ENCODE peak calls at places on chromosome 10, in seven cellular contexts. H, A, G, X, R, J and O are unnamed samples.
A peak's percentile ranks its signal among the peaks of the same experiment; 100 is the strongest.

GRCh38 chr10:34866848-34867247 is 51.8 kb upstream of the PARD3 start:
- DNase-seq in H (no peak), A (peak; percentile 43), G (peak; percentile 10), X (no peak), R (no peak), J (no peak), O (no peak)

GRCh38 chr10:129285459-129285858 is 181.6 kb upstream of the MGMT start:
- DNase-seq in H (no peak), A (no peak), G (no peak), X (no peak), R (no peak), J (no peak), O (no peak)

GRCh38 chr10:89237849-89238248 is 13.7 kb downstream of the LIPA start:
- DNase-seq in H (no peak), A (no peak), G (no peak), X (no peak), R (no peak), J (no peak), O (no peak)

GRCh38 chr10:26222563-26222962 is 6.0 kb downstream of the GAD2 start:
- DNase-seq in H (no peak), A (no peak), G (no peak), X (no peak), R (no peak), J (no peak), O (no peak)

GRCh38 chr10:71830726-71831125 is 20.3 kb downstream of the PSAP start:
- DNase-seq in H (no peak), A (no peak), G (no peak), X (no peak), R (no peak), J (no peak), O (no peak)

GRCh38 chr10:71358292-71358691 is 38.4 kb upstream of the CDH23 start:
- DNase-seq in H (no peak), A (no peak), G (peak; percentile 3), X (no peak), R (no peak), J (no peak), O (no peak)

GRCh38 chr10:87705339-87705738 is 45.7 kb downstream of the PAPSS2 start:
- DNase-seq in H (peak; percentile 27), A (no peak), G (peak; percentile 32), X (no peak), R (no peak), J (no peak), O (no peak)

GRCh38 chr10:5526691-5527331 is 2.0 kb downstream of the CALML3 start:
- DNase-seq in H (no peak), A (no peak), G (no peak), X (no peak), R (no peak), J (no peak), O (peak; percentile 55)

GRCh38 chr10:49165259-49165658 is 22.9 kb downstream of the TMEM273 start:
- DNase-seq in H (no peak), A (no peak), G (no peak), X (no peak), R (no peak), J (no peak), O (no peak)

GRCh38 chr10:66752714-66753113 is 173.1 kb upstream of the LRRTM3 start:
- DNase-seq in H (peak; percentile 37), A (no peak), G (no peak), X (no peak), R (no peak), J (no peak), O (no peak)

GRCh38 chr10:8721641-8722040 is 667.2 kb downstream of the GATA3 start:
- DNase-seq in H (no peak), A (no peak), G (no peak), X (no peak), R (no peak), J (no peak), O (no peak)

GRCh38 chr10:31299119-31299518 is 19.9 kb upstream of the ZEB1 start:
- DNase-seq in H (no peak), A (no peak), G (no peak), X (no peak), R (no peak), J (no peak), O (no peak)

GRCh38 chr10:31197886-31198285 is 121.1 kb upstream of the ZEB1 start:
- DNase-seq in H (no peak), A (no peak), G (no peak), X (no peak), R (no peak), J (no peak), O (no peak)

GRCh38 chr10:29896053-29896452 is 163.3 kb downstream of the JCAD start:
- DNase-seq in H (no peak), A (no peak), G (peak; percentile 32), X (no peak), R (no peak), J (no peak), O (no peak)

GRCh38 chr10:29897430-29897829 is 162.0 kb downstream of the JCAD start:
- DNase-seq in H (no peak), A (no peak), G (no peak), X (no peak), R (no peak), J (no peak), O (no peak)

GRCh38 chr10:29897999-29898716 is 161.2 kb downstream of the JCAD start:
- DNase-seq in H (no peak), A (no peak), G (no peak), X (no peak), R (no peak), J (no peak), O (no peak)

DNA sequence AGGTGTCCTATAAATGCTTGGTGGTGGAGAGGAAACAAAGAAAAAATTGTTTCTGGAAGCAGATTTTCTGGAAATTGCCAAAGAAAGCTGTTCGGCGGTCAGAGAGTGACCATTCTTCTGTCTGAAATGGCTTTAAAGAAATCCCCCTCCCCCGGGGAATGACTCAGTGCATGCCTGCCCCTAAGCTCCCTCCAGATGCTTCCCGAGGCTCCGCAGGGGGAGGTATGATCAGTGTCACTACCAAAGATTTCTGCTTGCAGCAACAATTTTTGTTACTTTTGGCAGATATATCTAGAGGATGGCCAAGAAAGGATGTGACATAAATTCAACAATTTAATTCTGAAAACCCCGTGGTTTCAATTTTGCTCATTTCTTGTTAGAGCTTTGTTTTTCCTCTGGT is 163.9 kb downstream of the JCAD start:
- DNase-seq in H (no peak), A (no peak), G (peak; percentile 91), X (peak; percentile 24), R (peak; percentile 67), J (no peak), O (peak; percentile 91)
- H3K27ac ChIP-seq in H (no peak overlapping the region), A (no peak overlapping the region), G (no peak overlapping the region), X (no peak overlapping the region), R (peak overlapping the region; percentile 62), J (no peak overlapping the region), O (peak overlapping the region; percentile 80)

GRCh38 chr10:102631525-102632393 is 12.5 kb upstream of the TRIM8 start:
- DNase-seq in H (no peak), A (no peak), G (no peak), X (no peak), R (no peak), J (no peak), O (no peak)

GRCh38 chr10:102630663-102631062 is 13.6 kb upstream of the TRIM8 start:
- DNase-seq in H (no peak), A (no peak), G (no peak), X (no peak), R (no peak), J (no peak), O (no peak)

GRCh38 chr10:102627446-102628293 is 16.6 kb upstream of the TRIM8 start:
- DNase-seq in H (no peak), A (no peak), G (peak; percentile 87), X (no peak), R (no peak), J (no peak), O (no peak)

GRCh38 chr10:102628451-102628911 is 15.8 kb upstream of the TRIM8 start:
- DNase-seq in H (no peak), A (no peak), G (peak; percentile 47), X (no peak), R (peak; percentile 47), J (no peak), O (no peak)

GRCh38 chr10:102629661-102630614 is 14.3 kb upstream of the TRIM8 start:
- DNase-seq in H (no peak), A (no peak), G (peak; percentile 93), X (no peak), R (no peak), J (no peak), O (no peak)
- H3K27ac ChIP-seq in H (peak overlapping the region; percentile 78), A (no peak overlapping the region), G (peak overlapping the region; percentile 94), X (no peak overlapping the region), R (peak overlapping the region; percentile 91), J (no peak overlapping the region), O (peak overlapping the region; percentile 82)

GRCh38 chr10:114684822-114685209 is 26.7 kb upstream of the ABLIM1 start:
- DNase-seq in H (no peak), A (no peak), G (peak; percentile 63), X (peak; percentile 53), R (no peak), J (no peak), O (no peak)
- H3K27ac ChIP-seq in H (peak overlapping the region; percentile 79), A (no peak overlapping the region), G (peak overlapping the region; percentile 56), X (peak overlapping the region; percentile 87), R (peak overlapping the region; percentile 84), J (no peak overlapping the region), O (peak overlapping the region; percentile 63)

GRCh38 chr10:28587970-28588290 is 55.0 kb downstream of the WAC start:
- DNase-seq in H (no peak), A (no peak), G (peak; percentile 86), X (no peak), R (no peak), J (no peak), O (no peak)
- H3K27ac ChIP-seq in H (peak overlapping the region; percentile 4), A (no peak overlapping the region), G (peak overlapping the region; percentile 57), X (peak overlapping the region; percentile 60), R (peak overlapping the region; percentile 49), J (no peak overlapping the region), O (peak overlapping the region; percentile 13)

GRCh38 chr10:95263864-95264226 is 27.0 kb downstream of the PDLIM1 start:
- DNase-seq in H (no peak), A (no peak), G (no peak), X (no peak), R (no peak), J (no peak), O (no peak)
- H3K27ac ChIP-seq in H (peak overlapping the region; percentile 87), A (no peak overlapping the region), G (no peak overlapping the region), X (no peak overlapping the region), R (no peak overlapping the region), J (no peak overlapping the region), O (peak overlapping the region; percentile 4)

GRCh38 chr10:11899067-11899876 is 76.1 kb downstream of the PROSER2 start:
- DNase-seq in H (no peak), A (no peak), G (no peak), X (no peak), R (no peak), J (no peak), O (no peak)

GRCh38 chr10:11896549-11897200 is 73.5 kb downstream of the PROSER2 start:
- DNase-seq in H (no peak), A (no peak), G (no peak), X (no peak), R (no peak), J (no peak), O (no peak)

GRCh38 chr10:11901036-11901301 is 77.8 kb downstream of the PROSER2 start:
- DNase-seq in H (no peak), A (no peak), G (no peak), X (no peak), R (no peak), J (no peak), O (no peak)

GRCh38 chr10:11898033-11898371 is 74.8 kb downstream of the PROSER2 start:
- DNase-seq in H (no peak), A (no peak), G (no peak), X (no peak), R (no peak), J (no peak), O (no peak)

GRCh38 chr10:11898372-11899066 is 75.4 kb downstream of the PROSER2 start:
- DNase-seq in H (peak; percentile 36), A (no peak), G (peak; percentile 32), X (peak; percentile 71), R (no peak), J (no peak), O (no peak)
- H3K27ac ChIP-seq in H (peak overlapping the region; percentile 88), A (no peak overlapping the region), G (peak overlapping the region; percentile 20), X (peak overlapping the region; percentile 67), R (peak overlapping the region; percentile 23), J (no peak overlapping the region), O (no peak overlapping the region)